ENCODE peak calls at places on chromosomes 7 and 10, in five cellular contexts. F is HEK293T, A is GM23248, C is SK-N-SH, L is GM23338. K is an unnamed sample.

GRCh38 chr7:37145682-37146081 is 303.0 kb downstream of the ELMO1 start:
- DNase-seq in F (no peak), A (no peak), C (no peak), L (no peak), K (no peak)

GRCh38 chr10:49174261-49174925 is 13.8 kb downstream of the TMEM273 start:
- DNase-seq in F (no peak), A (no peak), C (no peak), L (no peak), K (no peak)

GRCh38 chr7:77910124-77910523 is 111.6 kb downstream of the PHTF2 start:
- DNase-seq in F (no peak), A (no peak), C (no peak), L (peak), K (no peak)

GRCh38 chr10:12708921-12709320 is 292.6 kb downstream of the CCDC3 start:
- DNase-seq in F (no peak), A (peak), C (no peak), L (no peak), K (no peak)

GRCh38 chr10:70198696-70199466 is 28.6 kb upstream of the SAR1A start:
- DNase-seq in F (no peak), A (no peak), C (no peak), L (peak), K (no peak)

GRCh38 chr10:5476918-5477525 is 22.3 kb downstream of the CALML5 start:
- DNase-seq in F (no peak), A (peak), C (no peak), L (peak), K (no peak)

GRCh38 chr10:72790216-72790990 is 98.5 kb downstream of the MCU start:
- DNase-seq in F (no peak), A (no peak), C (no peak), L (no peak), K (no peak)

GRCh38 chr10:71269301-71270288 is 49.5 kb upstream of the SLC29A3 start:
- DNase-seq in F (peak), A (peak), C (no peak), L (peak), K (no peak)

GRCh38 chr7:33091641-33092191 is 17.5 kb downstream of the RP9 start:
- DNase-seq in F (no peak), A (no peak), C (no peak), L (peak), K (no peak)

GRCh38 chr7:4727914-4728705 is 46.0 kb downstream of the FOXK1 start:
- DNase-seq in F (no peak), A (no peak), C (no peak), L (no peak), K (no peak)

GRCh38 chr7:40186586-40186985 is 51.8 kb downstream of the SUGCT start:
- DNase-seq in F (no peak), A (no peak), C (no peak), L (peak), K (no peak)

GRCh38 chr10:33746878-33747277 is 412.4 kb upstream of the NRP1 start:
- DNase-seq in F (no peak), A (no peak), C (no peak), L (no peak), K (no peak)

GRCh38 chr10:79242620-79243152 is 104.6 kb upstream of the PPIF start:
- DNase-seq in F (peak), A (peak), C (peak), L (peak), K (peak)

GRCh38 chr7:139708541-139708940 is 69.3 kb downstream of the HIPK2 start:
- DNase-seq in F (no peak), A (no peak), C (no peak), L (no peak), K (no peak)

GRCh38 chr10:6320320-6321010 is 117.7 kb downstream of the PFKFB3 start:
- DNase-seq in F (no peak), A (no peak), C (no peak), L (no peak), K (no peak)